ENCODE peak calls at places on chromosome 15, in four cellular contexts. One of them, this sample, is unnamed.

GRCh38 chr15:39828374-39828931 is 45.8 kb upstream of the FSIP1 start:
- DNase-seq in K562: no peak
- DNase-seq in GM12878: no peak
- DNase-seq in IMR-90: peak
- DNase-seq in this sample: no peak

GRCh38 chr15:65533057-65533752 is 2.9 kb downstream of the HACD3 start:
- DNase-seq in K562: peak
- DNase-seq in GM12878: no peak
- DNase-seq in IMR-90: peak
- DNase-seq in this sample: no peak

GRCh38 chr15:98954411-98954810 is 53.2 kb downstream of the PGPEP1L start:
- DNase-seq in IMR-90: peak
- DNase-seq in K562: no peak
- DNase-seq in GM12878: peak
- DNase-seq in this sample: no peak

GRCh38 chr15:60592386-60593339 is 113.7 kb upstream of the ICE2 start:
- DNase-seq in GM12878: no peak
- DNase-seq in K562: peak
- DNase-seq in IMR-90: peak
- DNase-seq in this sample: peak

GRCh38 chr15:64705006-64705405 is 70.4 kb downstream of the RBPMS2 start:
- DNase-seq in GM12878: no peak
- DNase-seq in K562: no peak
- DNase-seq in IMR-90: no peak
- DNase-seq in this sample: no peak

GRCh38 chr15:101159096-101159935 is 92.5 kb downstream of the CHSY1 start:
- DNase-seq in IMR-90: no peak
- DNase-seq in K562: no peak
- DNase-seq in GM12878: no peak
- DNase-seq in this sample: no peak

GRCh38 chr15:57537072-57537471 is 54.6 kb upstream of the MYZAP start:
- DNase-seq in IMR-90: peak
- DNase-seq in GM12878: no peak
- DNase-seq in K562: no peak
- DNase-seq in this sample: no peak

GRCh38 chr15:81880314-81880713 is 165.5 kb downstream of the MEX3B start:
- DNase-seq in GM12878: peak
- DNase-seq in K562: no peak
- DNase-seq in IMR-90: no peak
- DNase-seq in this sample: no peak

GRCh38 chr15:44029940-44030568 is 165.0 kb downstream of the FRMD5 start:
- DNase-seq in K562: no peak
- DNase-seq in IMR-90: peak
- DNase-seq in GM12878: no peak
- DNase-seq in this sample: no peak

GRCh38 chr15:23686466-23687142 is 501 bp downstream of the NDN start:
- DNase-seq in IMR-90: peak
- DNase-seq in K562: no peak
- DNase-seq in GM12878: no peak
- DNase-seq in this sample: no peak

GRCh38 chr15:57554063-57554820 is 37.5 kb upstream of the MYZAP start:
- DNase-seq in IMR-90: no peak
- DNase-seq in GM12878: no peak
- DNase-seq in K562: no peak
- DNase-seq in this sample: no peak

GRCh38 chr15:44144992-44145391 is 50.1 kb downstream of the FRMD5 start:
- DNase-seq in K562: no peak
- DNase-seq in GM12878: no peak
- DNase-seq in IMR-90: no peak
- DNase-seq in this sample: no peak

GRCh38 chr15:31296304-31297220 is 30.1 kb upstream of the KLF13 start:
- DNase-seq in K562: no peak
- DNase-seq in GM12878: no peak
- DNase-seq in IMR-90: no peak
- DNase-seq in this sample: peak

GRCh38 chr15:94535298-94536048 is 304.1 kb downstream of the MCTP2 start:
- DNase-seq in GM12878: no peak
- DNase-seq in IMR-90: no peak
- DNase-seq in K562: no peak
- DNase-seq in this sample: no peak

GRCh38 chr15:43775411-43775965 is 1.3 kb downstream of the ELL3 start:
- DNase-seq in IMR-90: peak
- DNase-seq in K562: no peak
- DNase-seq in GM12878: no peak
- DNase-seq in this sample: peak

GRCh38 chr15:35838422-35839150 is 292.6 kb upstream of the DPH6 start:
- DNase-seq in K562: no peak
- DNase-seq in GM12878: no peak
- DNase-seq in IMR-90: no peak
- DNase-seq in this sample: no peak

GRCh38 chr15:94237903-94238302 is 6.5 kb downstream of the MCTP2 start:
- DNase-seq in GM12878: no peak
- DNase-seq in K562: no peak
- DNase-seq in IMR-90: peak
- DNase-seq in this sample: no peak

GRCh38 chr15:94683912-94684311 is 452.6 kb downstream of the MCTP2 start:
- DNase-seq in IMR-90: no peak
- DNase-seq in GM12878: no peak
- DNase-seq in K562: no peak
- DNase-seq in this sample: no peak

GRCh38 chr15:73142802-73143762 is 90.8 kb downstream of the NEO1 start:
- DNase-seq in GM12878: peak
- DNase-seq in IMR-90: no peak
- DNase-seq in K562: no peak
- DNase-seq in this sample: no peak

GRCh38 chr15:84929795-84930371 is 45.4 kb downstream of the SLC28A1 start:
- DNase-seq in GM12878: no peak
- DNase-seq in IMR-90: peak
- DNase-seq in K562: peak
- DNase-seq in this sample: peak

GRCh38 chr15:58313304-58313703 is 118.5 kb upstream of the LIPC start:
- DNase-seq in IMR-90: no peak
- DNase-seq in GM12878: no peak
- DNase-seq in K562: no peak
- DNase-seq in this sample: no peak

GRCh38 chr15:81111510-81112375 is 22.3 kb upstream of the CFAP161 start:
- DNase-seq in K562: no peak
- DNase-seq in GM12878: peak
- DNase-seq in IMR-90: no peak
- DNase-seq in this sample: no peak

GRCh38 chr15:56241374-56242085 is 2.1 kb downstream of the RFX7 start:
- DNase-seq in IMR-90: peak
- DNase-seq in K562: no peak
- DNase-seq in GM12878: no peak
- DNase-seq in this sample: no peak

GRCh38 chr15:79349526-79349925 is 38.6 kb downstream of the TMED3 start:
- DNase-seq in GM12878: no peak
- DNase-seq in IMR-90: no peak
- DNase-seq in K562: no peak
- DNase-seq in this sample: no peak

GRCh38 chr15:39624806-39625205 is 43.9 kb downstream of the THBS1 start:
- DNase-seq in K562: no peak
- DNase-seq in IMR-90: peak
- DNase-seq in GM12878: peak
- DNase-seq in this sample: no peak

GRCh38 chr15:89409184-89409992 is 74.8 kb upstream of the POLG start:
- DNase-seq in K562: no peak
- DNase-seq in IMR-90: no peak
- DNase-seq in GM12878: no peak
- DNase-seq in this sample: no peak

GRCh38 chr15:28918141-28918983 is 32.6 kb downstream of the APBA2 start:
- DNase-seq in IMR-90: no peak
- DNase-seq in K562: no peak
- DNase-seq in GM12878: no peak
- DNase-seq in this sample: peak

DNA sequence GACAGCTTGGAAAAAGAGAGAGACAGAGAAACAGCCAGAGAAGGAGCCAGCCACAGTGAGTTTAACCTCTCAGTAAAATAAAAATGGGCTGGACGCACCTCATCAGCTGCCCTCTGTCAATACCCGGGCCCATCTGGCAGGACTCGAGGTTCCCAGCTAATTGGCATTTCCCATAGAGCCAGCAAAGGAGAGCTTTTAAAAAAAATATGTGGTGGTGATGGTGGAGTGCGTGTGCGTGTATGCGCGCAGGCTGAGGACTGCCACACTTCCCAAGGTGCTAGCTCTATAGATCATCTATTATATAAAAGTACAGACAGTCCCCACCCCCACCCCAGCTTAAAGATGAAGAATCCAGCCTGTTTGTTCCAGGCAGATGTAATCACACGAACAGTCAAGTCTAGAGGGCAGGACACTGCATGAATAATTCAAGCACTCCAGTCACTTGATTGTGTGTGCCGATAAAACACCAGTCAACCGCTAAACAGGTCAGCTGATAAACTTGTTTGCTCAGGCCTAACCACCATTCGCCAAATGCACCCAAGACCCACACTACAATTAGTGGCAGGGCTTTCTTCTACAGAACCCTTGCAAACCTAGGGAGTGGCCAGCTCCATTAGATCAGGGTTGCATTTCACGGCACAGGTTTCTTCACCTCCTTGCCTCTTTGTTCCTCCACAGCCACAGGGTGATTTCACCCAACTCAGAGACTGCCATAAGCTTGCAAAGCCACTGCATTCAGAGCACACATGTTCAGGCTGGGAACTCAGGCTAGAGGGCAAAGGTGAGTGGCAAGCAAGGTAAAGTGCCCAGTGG is 5.9 kb downstream of the TLE3 start:
- DNase-seq in IMR-90: no peak
- DNase-seq in K562: peak
- DNase-seq in GM12878: no peak
- DNase-seq in this sample: no peak
- TF ChIP-seq ELK1 in IMR-90: no peak
- TF ChIP-seq ELK1 in K562: no peak
- TF ChIP-seq ELK1 in GM12878: no peak
- TF ChIP-seq ELK1 in this sample: no peak

DNA sequence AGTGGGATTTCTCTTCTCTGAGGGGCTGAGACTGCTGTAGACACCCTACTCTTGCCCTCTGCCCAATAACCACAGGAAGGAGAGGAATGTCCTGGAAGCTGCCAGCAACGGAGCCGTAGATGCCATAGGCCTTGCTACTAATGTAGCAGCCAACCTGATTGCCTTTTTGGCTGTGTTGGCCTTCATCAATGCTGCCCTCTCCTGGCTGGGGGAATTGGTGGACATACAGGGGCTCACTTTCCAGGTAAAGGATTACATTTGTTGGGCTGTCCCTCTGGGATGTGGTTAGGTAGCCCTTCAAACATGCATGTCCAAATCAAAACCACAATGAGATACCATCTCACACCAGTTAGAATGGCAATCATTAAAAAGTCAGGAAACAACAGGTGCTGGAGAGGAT is 16.1 kb downstream of the SLC28A2 start:
- DNase-seq in K562: peak
- DNase-seq in IMR-90: no peak
- DNase-seq in GM12878: no peak
- DNase-seq in this sample: peak
- TF ChIP-seq ELK1 in K562: no peak
- TF ChIP-seq ELK1 in IMR-90: no peak
- TF ChIP-seq ELK1 in GM12878: no peak
- TF ChIP-seq ELK1 in this sample: no peak

DNA sequence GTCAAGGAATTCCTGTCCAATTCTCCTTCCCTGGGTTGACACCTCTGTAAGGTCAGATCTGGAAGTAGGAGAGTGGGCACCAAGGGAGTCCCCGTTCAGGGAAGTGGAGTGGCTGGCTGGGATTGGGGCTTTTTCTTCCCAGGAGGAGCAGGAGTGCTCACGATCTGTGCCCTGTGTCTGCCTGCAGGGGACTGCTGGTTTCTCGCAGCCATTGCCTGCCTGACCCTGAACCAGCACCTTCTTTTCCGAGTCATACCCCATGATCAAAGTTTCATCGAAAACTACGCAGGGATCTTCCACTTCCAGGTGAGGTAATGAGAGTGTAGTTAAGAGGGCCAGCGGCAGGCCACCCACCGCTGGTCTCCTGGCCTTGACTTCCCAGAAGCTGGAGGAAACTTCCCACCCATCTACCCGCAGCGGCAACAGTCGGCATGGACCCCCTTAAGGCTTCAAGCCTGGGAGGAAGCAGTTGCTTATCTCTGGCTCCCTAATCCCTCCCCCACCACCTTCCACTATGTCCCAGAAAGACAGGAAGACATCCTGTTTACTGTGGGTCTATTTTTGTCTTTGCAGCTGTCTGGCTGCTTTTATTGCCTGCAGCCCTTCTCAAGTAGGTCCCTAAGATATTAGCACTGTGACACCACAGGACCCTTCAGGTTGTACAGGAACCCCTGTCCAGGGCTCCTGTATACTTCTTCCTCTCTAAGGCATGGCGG is 26.8 kb downstream of the CAPN3 start:
- DNase-seq in K562: peak
- DNase-seq in IMR-90: peak
- DNase-seq in GM12878: no peak
- DNase-seq in this sample: no peak
- TF ChIP-seq ELK1 in K562: no peak
- TF ChIP-seq ELK1 in IMR-90: no peak
- TF ChIP-seq ELK1 in GM12878: no peak
- TF ChIP-seq ELK1 in this sample: no peak

GRCh38 chr15:63334821-63335220 is 46.8 kb downstream of the CA12 start:
- DNase-seq in GM12878: no peak
- DNase-seq in IMR-90: no peak
- DNase-seq in K562: no peak
- DNase-seq in this sample: no peak

GRCh38 chr15:63337046-63337445 is 44.6 kb downstream of the CA12 start:
- DNase-seq in K562: no peak
- DNase-seq in IMR-90: no peak
- DNase-seq in GM12878: no peak
- DNase-seq in this sample: no peak

GRCh38 chr15:63338170-63338569 is 43.5 kb downstream of the CA12 start:
- DNase-seq in IMR-90: peak
- DNase-seq in GM12878: no peak
- DNase-seq in K562: no peak
- DNase-seq in this sample: no peak

GRCh38 chr15:63332367-63333078 is 49.1 kb downstream of the CA12 start:
- DNase-seq in IMR-90: peak
- DNase-seq in GM12878: no peak
- DNase-seq in K562: no peak
- DNase-seq in this sample: peak

DNA sequence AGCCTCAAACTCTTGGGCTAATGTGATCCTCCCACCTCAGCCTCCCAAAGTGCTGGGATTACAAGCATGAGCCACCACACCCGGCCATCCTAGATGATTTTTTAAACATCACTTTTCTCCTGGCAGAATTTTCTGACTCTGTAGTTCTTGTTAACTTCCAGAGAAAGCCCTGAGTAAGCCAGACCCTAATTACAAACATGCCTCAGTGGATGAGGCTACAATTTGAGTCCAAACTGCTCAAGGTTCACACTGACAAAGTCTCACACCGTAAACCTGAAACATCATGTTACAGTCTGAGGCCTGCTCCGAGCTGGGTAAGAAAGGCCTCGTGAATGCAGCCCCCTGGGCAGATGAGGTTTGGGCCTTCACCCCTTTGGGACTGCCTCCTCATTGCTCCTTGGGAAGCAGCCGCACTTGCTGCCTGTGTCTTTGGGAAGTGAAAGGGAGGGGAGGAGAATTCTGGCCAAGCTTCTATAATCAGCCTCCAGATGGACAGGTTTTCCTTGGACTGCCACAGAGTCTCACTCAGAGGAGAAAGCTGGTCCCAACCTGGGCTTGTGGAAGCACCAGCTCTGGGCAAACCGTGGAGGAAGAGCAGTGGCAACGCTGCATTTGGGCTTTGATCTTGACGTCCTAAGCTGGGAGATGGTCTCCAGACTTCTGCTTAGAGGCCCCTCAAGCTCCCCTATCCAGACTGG is 46.0 kb downstream of the CA12 start:
- DNase-seq in GM12878: no peak
- DNase-seq in IMR-90: no peak
- DNase-seq in K562: no peak
- DNase-seq in this sample: no peak
- TF ChIP-seq ELK1 in GM12878: no peak
- TF ChIP-seq ELK1 in IMR-90: no peak
- TF ChIP-seq ELK1 in K562: no peak
- TF ChIP-seq ELK1 in this sample: no peak

This sample was measured in A549.